ENCODE peak calls at places on chromosome 14, in five cellular contexts. L is effector memory CD4-positive, alpha-beta T cell; Q is psoas muscle; U is upper lobe of left lung; J is Peyer's patch. F is an unnamed sample.

GRCh38 chr14:64584185-64584584 is 34.4 kb downstream of the PPP1R36 start:
- DNase-seq in L (no peak), Q (no peak), U (no peak), J (no peak), F (no peak)

GRCh38 chr14:100546051-100546443 is 41.2 kb downstream of the BEGAIN start:
- DNase-seq in L (no peak), Q (no peak), U (no peak), J (no peak), F (no peak)

GRCh38 chr14:98931911-98932310 is 340.1 kb downstream of the BCL11B start:
- DNase-seq in L (peak; percentile 48), Q (no peak), U (peak; percentile 44), J (peak; percentile 88), F (no peak)

GRCh38 chr14:30603402-30603801 is 18.7 kb upstream of the SCFD1 start:
- DNase-seq in L (no peak), Q (no peak), U (no peak), J (no peak), F (no peak)

GRCh38 chr14:31207746-31208545 is at the start of gene HECTD1:
- DNase-seq in L (peak; percentile 78), Q (peak; percentile 96), U (peak; percentile 90), J (peak; percentile 95), F (peak; percentile 94)

GRCh38 chr14:90558983-90559590 is 162.3 kb downstream of the CALM1 start:
- DNase-seq in L (no peak), Q (peak; percentile 50), U (no peak), J (no peak), F (no peak)

GRCh38 chr14:106094654-106095189 is 568.3 kb downstream of the TMEM121 start:
- DNase-seq in L (peak; percentile 44), Q (peak; percentile 52), U (no peak), J (peak; percentile 58), F (no peak)

GRCh38 chr14:99224116-99224910 is 47.7 kb downstream of the BCL11B start:
- DNase-seq in L (no peak), Q (no peak), U (no peak), J (no peak), F (no peak)

GRCh38 chr14:105864116-105864515 is 337.7 kb downstream of the TMEM121 start:
- DNase-seq in L (no peak), Q (no peak), U (no peak), J (peak; percentile 28), F (peak; percentile 6)

GRCh38 chr14:93683241-93683640 is 105.0 kb downstream of the PRIMA1 start:
- DNase-seq in L (no peak), Q (no peak), U (no peak), J (no peak), F (no peak)

GRCh38 chr14:22472935-22473854 is 115.8 kb downstream of the DAD1 start:
- DNase-seq in L (no peak), Q (no peak), U (peak; percentile 44), J (peak; percentile 77), F (no peak)

GRCh38 chr14:73824116-73824515 is 27.5 kb upstream of the PTGR2 start:
- DNase-seq in L (no peak), Q (no peak), U (no peak), J (peak; percentile 23), F (no peak)

GRCh38 chr14:104799239-104799599 is 1.7 kb upstream of the ZBTB42 start:
- DNase-seq in L (no peak), Q (no peak), U (no peak), J (no peak), F (no peak)
- H3K4me1 ChIP-seq in L (peaks cover 34% of the 10 kb centered on the region), Q (peaks cover 31% of the 10 kb centered on the region), U (peaks cover 52% of the 10 kb centered on the region), J (peaks cover 6% of the 10 kb centered on the region), F (peaks cover 7% of the 10 kb centered on the region)

GRCh38 chr14:76950043-76951020 is 78.2 kb downstream of the IRF2BPL start:
- DNase-seq in L (no peak), Q (no peak), U (no peak), J (no peak), F (no peak)
- H3K4me1 ChIP-seq in L (peaks cover 30% of the 10 kb centered on the region), Q (peaks cover 64% of the 10 kb centered on the region), U (peaks cover 61% of the 10 kb centered on the region), J (no peaks in the 10 kb centered on the region), F (peaks cover 27% of the 10 kb centered on the region)

GRCh38 chr14:54756656-54757392 is 145.8 kb downstream of the GCH1 start:
- DNase-seq in L (no peak), Q (no peak), U (no peak), J (no peak), F (no peak)

GRCh38 chr14:54754116-54754622 is 148.5 kb downstream of the GCH1 start:
- DNase-seq in L (no peak), Q (no peak), U (no peak), J (no peak), F (no peak)

GRCh38 chr14:54749727-54750126 is 152.9 kb downstream of the GCH1 start:
- DNase-seq in L (no peak), Q (no peak), U (no peak), J (no peak), F (no peak)

GRCh38 chr14:54758041-54758440 is 144.6 kb downstream of the GCH1 start:
- DNase-seq in L (no peak), Q (no peak), U (no peak), J (no peak), F (no peak)

GRCh38 chr14:54754623-54755386 is 147.8 kb downstream of the GCH1 start:
- DNase-seq in L (no peak), Q (no peak), U (no peak), J (no peak), F (no peak)
- H3K4me1 ChIP-seq in L (no peaks in the 10 kb centered on the region), Q (peaks cover 5% of the 10 kb centered on the region), U (peaks cover 5% of the 10 kb centered on the region), J (no peaks in the 10 kb centered on the region), F (no peaks in the 10 kb centered on the region)

DNA sequence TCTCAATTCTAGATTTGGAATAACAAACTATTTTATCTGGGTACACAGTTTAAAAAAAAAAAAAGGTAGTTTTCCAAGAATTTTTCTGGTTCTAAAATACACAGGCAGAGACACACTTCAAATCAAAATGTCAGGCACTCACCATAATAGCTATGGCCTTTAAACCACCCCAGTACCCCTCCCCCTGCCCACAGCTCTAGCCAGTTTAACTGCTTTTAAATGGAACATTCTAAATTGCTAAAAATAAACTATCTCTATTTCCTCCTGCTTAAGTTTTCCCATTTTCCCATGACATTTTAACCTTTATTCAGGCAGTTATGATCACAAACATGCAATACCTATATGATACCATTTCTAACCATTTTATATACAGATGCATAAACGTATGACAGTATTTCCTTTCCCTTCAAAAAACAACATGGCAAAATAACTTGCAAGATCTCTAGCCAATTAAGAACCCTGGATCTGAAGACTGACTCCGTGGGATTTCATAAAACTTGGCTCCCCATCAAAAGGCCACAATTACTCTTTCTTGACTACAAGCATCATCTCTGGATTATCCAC is 46.3 kb downstream of the PPP2R5E start:
- DNase-seq in L (no peak), Q (no peak), U (peak; percentile 58), J (no peak), F (no peak)
- H3K4me1 ChIP-seq in L (no peaks in the 10 kb centered on the region), Q (peaks cover 47% of the 10 kb centered on the region), U (peaks cover 9% of the 10 kb centered on the region), J (no peaks in the 10 kb centered on the region), F (peaks cover 4% of the 10 kb centered on the region)

GRCh38 chr14:77098470-77099353 is 654 bp downstream of the CIPC start:
- DNase-seq in L (no peak), Q (peak; percentile 90), U (peak; percentile 51), J (peak; percentile 68), F (peak; percentile 74)
- H3K4me1 ChIP-seq in L (peaks cover 14% of the 10 kb centered on the region), Q (peaks cover 47% of the 10 kb centered on the region), U (peaks cover 36% of the 10 kb centered on the region), J (no peaks in the 10 kb centered on the region), F (peaks cover 7% of the 10 kb centered on the region)

DNA sequence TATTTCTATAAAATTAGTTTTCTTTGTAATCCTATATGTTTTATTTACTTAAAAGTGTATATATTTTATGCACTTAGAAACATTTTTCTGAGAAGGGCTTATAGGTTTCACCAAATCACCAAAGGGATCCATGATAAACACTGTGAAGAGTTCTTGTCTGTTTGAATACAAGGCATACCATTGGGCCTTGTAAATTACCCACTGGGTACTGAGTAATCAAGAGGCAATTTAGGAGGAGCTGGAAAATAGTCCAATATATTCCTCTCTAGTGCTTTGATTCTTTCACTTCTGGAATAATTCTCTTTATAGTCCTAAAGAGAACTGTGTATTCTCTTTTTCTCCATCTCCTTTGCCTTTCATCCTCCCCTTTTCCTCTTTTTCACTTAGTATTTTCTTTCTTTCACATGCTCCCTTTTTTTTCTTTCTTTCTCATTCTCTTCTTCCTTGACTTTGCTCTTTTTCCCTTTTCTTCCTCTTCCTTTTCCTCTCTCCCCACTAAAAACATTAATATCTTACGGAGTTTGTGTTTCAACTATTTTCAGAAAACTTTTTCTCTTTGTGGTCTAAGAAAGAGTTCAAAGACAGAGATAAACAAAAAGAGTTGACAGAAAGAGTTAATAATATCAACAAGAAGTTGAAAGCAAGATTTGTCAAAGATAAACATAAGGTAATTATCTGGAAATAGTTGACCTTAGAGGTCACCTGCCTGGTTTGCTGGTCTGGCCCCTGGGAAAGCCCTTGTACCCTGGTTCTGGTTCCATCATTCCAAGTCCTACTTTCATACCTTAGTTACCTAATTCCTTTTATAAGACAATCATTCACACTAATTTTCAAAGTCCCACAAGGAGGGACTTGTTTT is 435.3 kb downstream of the RAD51B start:
- DNase-seq in L (no peak), Q (no peak), U (no peak), J (no peak), F (no peak)
- H3K4me1 ChIP-seq in L (peaks cover 10% of the 10 kb centered on the region), Q (peaks cover 14% of the 10 kb centered on the region), U (peaks cover 18% of the 10 kb centered on the region), J (no peaks in the 10 kb centered on the region), F (peaks cover 14% of the 10 kb centered on the region)

GRCh38 chr14:77102154-77102553 is 4.1 kb downstream of the CIPC start:
- DNase-seq in L (no peak), Q (no peak), U (no peak), J (peak; percentile 73), F (no peak)
- H3K4me1 ChIP-seq in L (peaks cover 9% of the 10 kb centered on the region), Q (peaks cover 72% of the 10 kb centered on the region), U (peaks cover 33% of the 10 kb centered on the region), J (no peaks in the 10 kb centered on the region), F (peaks cover 7% of the 10 kb centered on the region)

GRCh38 chr14:76143642-76144041 is 8.1 kb upstream of the GPATCH2L start:
- DNase-seq in L (no peak), Q (no peak), U (no peak), J (no peak), F (no peak)
- H3K4me1 ChIP-seq in L (no peaks in the 10 kb centered on the region), Q (no peaks in the 10 kb centered on the region), U (no peaks in the 10 kb centered on the region), J (no peaks in the 10 kb centered on the region), F (no peaks in the 10 kb centered on the region)

F was measured in ovary.